ENCODE peak calls at places on chromosome 9, in eight cellular contexts. B is midbrain; V is brain microvascular endothelial cell; S is stimulated activated CD8-positive, alpha-beta memory T cell treated with anti-CD3 and anti-CD28 coated beads, Interleukin-15, amount 100 ng/mL, for 1 hour; M is mesenchymal stem cell; H is activated naive CD4-positive, alpha-beta T cell treated with Interleukin-2 at 50 U/mL for 16 hours; R is frontal cortex; L is HEK293T. I is an unnamed sample.

GRCh38 chr9:20781086-20781485 is 97.0 kb downstream of the FOCAD start:
- DNase-seq in B (no peak), V (no peak), S (no peak), M (peak; percentile 38), H (no peak), R (no peak), L (no peak), I (no peak)

GRCh38 chr9:88766778-88767503 is 224.3 kb upstream of the S1PR3 start:
- DNase-seq in B (no peak), V (peak; percentile 88), S (no peak), M (peak; percentile 59), H (no peak), R (no peak), L (no peak), I (peak; percentile 38)

GRCh38 chr9:69324549-69325401 is at the start of gene ENTREP1:
- DNase-seq in B (peak; percentile 58), V (no peak), S (no peak), M (peak; percentile 4), H (no peak), R (peak; percentile 62), L (peak; percentile 62), I (peak; percentile 51)

GRCh38 chr9:101848485-101848919 is 110.1 kb upstream of the GRIN3A start:
- DNase-seq in B (no peak), V (peak; percentile 21), S (no peak), M (no peak), H (no peak), R (no peak), L (peak; percentile 19), I (no peak)

GRCh38 chr9:31034311-31034710 is 1350.1 kb upstream of the ACO1 start:
- DNase-seq in B (no peak), V (no peak), S (no peak), M (no peak), H (no peak), R (no peak), L (no peak), I (no peak)

GRCh38 chr9:91423785-91424402 is at the start of gene NFIL3:
- DNase-seq in B (peak; percentile 84), V (peak; percentile 49), S (peak; percentile 27), M (peak; percentile 80), H (peak; percentile 73), R (peak; percentile 89), L (peak; percentile 86), I (peak; percentile 57)

GRCh38 chr9:37167456-37167855 is 47.1 kb downstream of the ZCCHC7 start:
- DNase-seq in B (no peak), V (no peak), S (no peak), M (peak; percentile 4), H (no peak), R (no peak), L (no peak), I (no peak)

GRCh38 chr9:106017198-106017740 is 322.9 kb downstream of the TMEM38B start:
- DNase-seq in B (no peak), V (no peak), S (no peak), M (no peak), H (no peak), R (no peak), L (no peak), I (no peak)

GRCh38 chr9:136283291-136284235 is 20.3 kb downstream of the CCDC187 start:
- DNase-seq in B (peak; percentile 74), V (peak; percentile 52), S (peak; percentile 52), M (peak; percentile 62), H (peak; percentile 76), R (peak; percentile 95), L (peak; percentile 88), I (peak; percentile 78)

GRCh38 chr9:92155221-92155620 is 40.0 kb upstream of the SPTLC1 start:
- DNase-seq in B (no peak), V (no peak), S (no peak), M (no peak), H (no peak), R (no peak), L (no peak), I (no peak)

GRCh38 chr9:73067074-73067473 is 84.6 kb upstream of the ANXA1 start:
- DNase-seq in B (no peak), V (no peak), S (no peak), M (no peak), H (no peak), R (no peak), L (no peak), I (no peak)

GRCh38 chr9:94139672-94140417 is 55.6 kb downstream of the PTPDC1 start:
- DNase-seq in B (no peak), V (peak; percentile 96), S (no peak), M (peak; percentile 94), H (no peak), R (peak; percentile 60), L (no peak), I (peak; percentile 72)

GRCh38 chr9:128149001-128149701 is at the start of gene LCN2:
- DNase-seq in B (no peak), V (no peak), S (no peak), M (no peak), H (no peak), R (no peak), L (no peak), I (peak; percentile 74)

GRCh38 chr9:79670269-79670961 is 98.7 kb downstream of the TLE4 start:
- DNase-seq in B (no peak), V (no peak), S (no peak), M (no peak), H (no peak), R (no peak), L (no peak), I (peak; percentile 76)

GRCh38 chr9:92728831-92729734 is 35.5 kb downstream of the BICD2 start:
- DNase-seq in B (no peak), V (no peak), S (no peak), M (peak; percentile 49), H (no peak), R (peak; percentile 73), L (no peak), I (no peak)

GRCh38 chr9:33708441-33708840 is 86.9 kb upstream of the PRSS3 start:
- DNase-seq in B (no peak), V (no peak), S (no peak), M (no peak), H (no peak), R (no peak), L (no peak), I (no peak)

GRCh38 chr9:123488683-123489321 is 132.8 kb downstream of the CRB2 start:
- DNase-seq in B (no peak), V (no peak), S (no peak), M (no peak), H (no peak), R (no peak), L (no peak), I (no peak)

GRCh38 chr9:130043654-130044623 is 950 bp upstream of the FNBP1 start:
- DNase-seq in B (no peak), V (no peak), S (no peak), M (peak; percentile 70), H (no peak), R (peak; percentile 48), L (no peak), I (no peak)

GRCh38 chr9:112125961-112126388 is 49.1 kb downstream of the SUSD1 start:
- DNase-seq in B (no peak), V (no peak), S (no peak), M (peak; percentile 6), H (no peak), R (no peak), L (no peak), I (peak; percentile 93)

GRCh38 chr9:126390923-126391322 is 64.3 kb downstream of the MVB12B start:
- DNase-seq in B (no peak), V (no peak), S (no peak), M (no peak), H (no peak), R (no peak), L (no peak), I (no peak)

GRCh38 chr9:99677281-99677680 is 144.4 kb upstream of the NR4A3 start:
- DNase-seq in B (no peak), V (peak; percentile 34), S (no peak), M (peak; percentile 39), H (no peak), R (no peak), L (no peak), I (no peak)

GRCh38 chr9:107161338-107161737 is 121.7 kb upstream of the RAD23B start:
- DNase-seq in B (no peak), V (no peak), S (no peak), M (no peak), H (no peak), R (no peak), L (no peak), I (no peak)

GRCh38 chr9:6889868-6890267 is 132.1 kb downstream of the KDM4C start:
- DNase-seq in B (no peak), V (no peak), S (no peak), M (no peak), H (no peak), R (no peak), L (no peak), I (no peak)

GRCh38 chr9:93653762-93654161 is 77.4 kb downstream of the PHF2 start:
- DNase-seq in B (no peak), V (no peak), S (no peak), M (no peak), H (no peak), R (no peak), L (no peak), I (no peak)

GRCh38 chr9:115640887-115641286 is 512.7 kb upstream of the PAPPA start:
- DNase-seq in B (no peak), V (peak; percentile 76), S (no peak), M (peak; percentile 76), H (no peak), R (no peak), L (no peak), I (no peak)

GRCh38 chr9:629136-629535 is 212.4 kb upstream of the DMRT1 start:
- DNase-seq in B (no peak), V (no peak), S (no peak), M (no peak), H (no peak), R (no peak), L (no peak), I (no peak)

GRCh38 chr9:135464181-135464580 is 15.4 kb upstream of the PPP1R26 start:
- DNase-seq in B (no peak), V (no peak), S (no peak), M (no peak), H (no peak), R (no peak), L (no peak), I (no peak)

GRCh38 chr9:134209731-134210311 is 45.5 kb upstream of the RNU6ATAC start:
- DNase-seq in B (no peak), V (no peak), S (no peak), M (no peak), H (no peak), R (no peak), L (no peak), I (no peak)

I was measured in A549.